ENCODE peak calls at places on chromosome 5, in seven cellular contexts. P is HTR-8/SVneo; O is activated CD8-positive, alpha-beta memory T cell treated with anti-CD3 and anti-CD28 coated beads, Interleukin-2, amount 50 U/mL, for 4 hours; T is stimulated activated CD4-positive, alpha-beta T cell treated with anti-CD3 and anti-CD28 coated beads, Interleukin-1b, Interleukin-23, amount 100 ng/mL, for 48 hours; I is HuH-7; V is stomach; X is GM04504. F is an unnamed sample.

GRCh38 chr5:175813943-175814630 is 57.3 kb upstream of the CPLX2 start:
- DNase-seq in X (no peak), O (no peak), V (no peak), P (no peak), I (no peak), T (no peak), F (no peak)

GRCh38 chr5:160347453-160347852 is 23.0 kb downstream of the C1QTNF2 start:
- DNase-seq in T (no peak), O (no peak), X (no peak), I (no peak), V (no peak), P (no peak), F (no peak)

GRCh38 chr5:93381057-93381456 is 200.0 kb downstream of the NR2F1-AS1 start:
- DNase-seq in P (no peak), T (no peak), O (no peak), V (no peak), I (no peak), X (no peak), F (no peak)

GRCh38 chr5:113489299-113489698 is 1.0 kb upstream of the MCC start:
- DNase-seq in I (no peak), V (no peak), T (no peak), P (peak), O (no peak), X (peak), F (no peak)

GRCh38 chr5:154479944-154480750 is 2.1 kb upstream of the HAND1 start:
- DNase-seq in T (no peak), V (no peak), P (no peak), O (no peak), I (no peak), X (no peak), F (no peak)

GRCh38 chr5:50711280-50711679 is 44.8 kb downstream of the PARP8 start:
- DNase-seq in V (peak), P (peak), X (no peak), O (peak), I (no peak), T (peak), F (no peak)

GRCh38 chr5:178273665-178274541 is 41.3 kb upstream of the PHYKPL start:
- DNase-seq in P (no peak), V (no peak), T (no peak), O (no peak), I (no peak), X (no peak), F (peak)

GRCh38 chr5:154159343-154159742 is 31.2 kb upstream of the GALNT10 start:
- DNase-seq in O (no peak), V (no peak), T (no peak), I (no peak), P (no peak), X (no peak), F (no peak)

GRCh38 chr5:161382702-161383101 is 163.8 kb downstream of the GABRB2 start:
- DNase-seq in O (no peak), P (no peak), X (no peak), I (no peak), V (no peak), T (no peak), F (no peak)

GRCh38 chr5:14123974-14124482 is 19.1 kb upstream of the TRIO start:
- DNase-seq in X (no peak), I (no peak), P (no peak), T (no peak), O (no peak), V (no peak), F (no peak)

GRCh38 chr5:82881571-82882200 is 195.5 kb downstream of the TMEM167A start:
- DNase-seq in V (no peak), X (no peak), O (no peak), P (no peak), I (no peak), T (no peak), F (no peak)

GRCh38 chr5:96340357-96340756 is 92.7 kb downstream of the PCSK1 start:
- DNase-seq in X (no peak), V (no peak), P (no peak), I (no peak), O (no peak), T (no peak), F (no peak)

GRCh38 chr5:142671801-142672200 is 14.1 kb downstream of the FGF1 start:
- DNase-seq in O (no peak), P (no peak), I (no peak), T (no peak), X (no peak), V (no peak), F (no peak)

GRCh38 chr5:20276061-20276958 is 288.3 kb upstream of the CDH18 start:
- DNase-seq in T (no peak), X (no peak), O (no peak), I (no peak), V (no peak), P (peak), F (no peak)

GRCh38 chr5:142404046-142404477 is 79.2 kb upstream of the SPRY4 start:
- DNase-seq in T (no peak), X (no peak), I (no peak), O (no peak), P (no peak), V (no peak), F (no peak)

GRCh38 chr5:142250119-142250518 is 74.7 kb downstream of the SPRY4 start:
- DNase-seq in V (no peak), X (no peak), T (no peak), O (no peak), P (no peak), I (no peak), F (no peak)

GRCh38 chr5:173001229-173001841 is 17.8 kb downstream of the ATP6V0E1 start:
- DNase-seq in I (no peak), P (no peak), T (peak), X (no peak), O (no peak), V (no peak), F (no peak)

GRCh38 chr5:155089649-155090048 is 76.1 kb downstream of the KIF4B start:
- DNase-seq in V (no peak), P (no peak), X (no peak), I (no peak), O (no peak), T (no peak), F (no peak)